ENCODE peak calls at places on chromosomes 7 and 10, in six cellular contexts. C, W, R, X, L and Z are unnamed samples.

GRCh38 chr7:130180571-130180971 is 24.6 kb downstream of the TMEM209 start:
- DNase-seq in C (no peak), W (no peak), R (no peak), X (no peak), L (no peak), Z (no peak)

GRCh38 chr10:130222381-130222780 is 86.2 kb downstream of the GLRX3 start:
- DNase-seq in C (no peak), W (no peak), R (no peak), X (no peak), L (no peak), Z (no peak)

GRCh38 chr10:82394122-82394521 is 519.1 kb downstream of the NRG3 start:
- DNase-seq in C (no peak), W (no peak), R (no peak), X (no peak), L (no peak), Z (no peak)

GRCh38 chr7:102927303-102927933 is 14.6 kb downstream of the LRRC17 start:
- DNase-seq in C (no peak), W (no peak), R (no peak), X (no peak), L (no peak), Z (peak)

GRCh38 chr10:129704786-129705525 is 237.9 kb downstream of the MGMT start:
- DNase-seq in C (no peak), W (no peak), R (no peak), X (no peak), L (no peak), Z (peak)

GRCh38 chr7:157058026-157058425 is 47.6 kb upstream of the MNX1 start:
- DNase-seq in C (no peak), W (no peak), R (no peak), X (no peak), L (no peak), Z (no peak)

GRCh38 chr7:36281945-36282727 is 107.5 kb upstream of the ANLN start:
- DNase-seq in C (no peak), W (no peak), R (no peak), X (no peak), L (no peak), Z (peak)

GRCh38 chr10:50929670-50930069 is 44.2 kb upstream of the A1CF start:
- DNase-seq in C (no peak), W (no peak), R (no peak), X (no peak), L (no peak), Z (no peak)

GRCh38 chr10:119826777-119827176 is 45.9 kb downstream of the MCMBP start:
- DNase-seq in C (no peak), W (no peak), R (no peak), X (no peak), L (no peak), Z (no peak)

GRCh38 chr7:45176886-45177731 is 19.5 kb downstream of the RAMP3 start:
- DNase-seq in C (no peak), W (no peak), R (no peak), X (no peak), L (no peak), Z (peak)

GRCh38 chr7:136869991-136870798 is 1.7 kb downstream of the CHRM2 start:
- DNase-seq in C (no peak), W (peak), R (peak), X (no peak), L (no peak), Z (peak)

GRCh38 chr7:74438327-74438726 is 15.4 kb upstream of the GTF2IRD1 start:
- DNase-seq in C (no peak), W (no peak), R (no peak), X (no peak), L (no peak), Z (peak)

GRCh38 chr7:30914611-30915601 is 3.3 kb downstream of the AQP1 start:
- DNase-seq in C (no peak), W (no peak), R (peak), X (peak), L (no peak), Z (peak)

GRCh38 chr10:61642692-61643091 is 20.0 kb upstream of the CABCOCO1 start:
- DNase-seq in C (no peak), W (no peak), R (peak), X (no peak), L (no peak), Z (peak)

GRCh38 chr7:113100091-113100723 is 13.6 kb upstream of the GPR85 start:
- DNase-seq in C (no peak), W (no peak), R (peak), X (no peak), L (no peak), Z (no peak)

GRCh38 chr10:95759233-95759826 is 3.4 kb downstream of the ENTPD1 start:
- DNase-seq in C (no peak), W (no peak), R (no peak), X (no peak), L (no peak), Z (no peak)

GRCh38 chr7:24455813-24456525 is 117.3 kb upstream of the PALS2 start:
- DNase-seq in C (no peak), W (no peak), R (no peak), X (no peak), L (no peak), Z (peak)

GRCh38 chr10:95236068-95236903 is 42.2 kb downstream of the ACSM6 start:
- DNase-seq in C (no peak), W (no peak), R (peak), X (no peak), L (no peak), Z (no peak)

GRCh38 chr10:114491933-114492332 is 87.6 kb upstream of the AFAP1L2 start:
- DNase-seq in C (no peak), W (no peak), R (no peak), X (no peak), L (no peak), Z (no peak)

GRCh38 chr10:59181668-59182067 is 5.2 kb downstream of the PHYHIPL start:
- DNase-seq in C (no peak), W (peak), R (peak), X (peak), L (no peak), Z (peak)

GRCh38 chr10:23399701-23400144 is 39.2 kb upstream of the OTUD1 start:
- DNase-seq in C (no peak), W (no peak), R (peak), X (no peak), L (no peak), Z (peak)

GRCh38 chr10:77420942-77421523 is 216.6 kb downstream of the KCNMA1 start:
- DNase-seq in C (no peak), W (no peak), R (no peak), X (no peak), L (no peak), Z (no peak)

GRCh38 chr7:42686594-42687156 is 225.2 kb downstream of the C7orf25 start:
- DNase-seq in C (no peak), W (no peak), R (no peak), X (no peak), L (no peak), Z (no peak)

GRCh38 chr10:122939819-122940543 is 14.0 kb downstream of the C10orf88 start:
- DNase-seq in C (no peak), W (no peak), R (peak), X (no peak), L (no peak), Z (no peak)

GRCh38 chr7:12210179-12211053 is 678 bp upstream of the TMEM106B start:
- DNase-seq in C (no peak), W (no peak), R (no peak), X (peak), L (peak), Z (peak)

GRCh38 chr7:101804642-101805401 is 12.6 kb upstream of the CUX1 start:
- DNase-seq in C (no peak), W (no peak), R (no peak), X (peak), L (peak), Z (no peak)
- TF ChIP-seq CTCF in C (peak), W (peak), R (no peak), X (no peak), L (peak), Z (no peak)

DNA sequence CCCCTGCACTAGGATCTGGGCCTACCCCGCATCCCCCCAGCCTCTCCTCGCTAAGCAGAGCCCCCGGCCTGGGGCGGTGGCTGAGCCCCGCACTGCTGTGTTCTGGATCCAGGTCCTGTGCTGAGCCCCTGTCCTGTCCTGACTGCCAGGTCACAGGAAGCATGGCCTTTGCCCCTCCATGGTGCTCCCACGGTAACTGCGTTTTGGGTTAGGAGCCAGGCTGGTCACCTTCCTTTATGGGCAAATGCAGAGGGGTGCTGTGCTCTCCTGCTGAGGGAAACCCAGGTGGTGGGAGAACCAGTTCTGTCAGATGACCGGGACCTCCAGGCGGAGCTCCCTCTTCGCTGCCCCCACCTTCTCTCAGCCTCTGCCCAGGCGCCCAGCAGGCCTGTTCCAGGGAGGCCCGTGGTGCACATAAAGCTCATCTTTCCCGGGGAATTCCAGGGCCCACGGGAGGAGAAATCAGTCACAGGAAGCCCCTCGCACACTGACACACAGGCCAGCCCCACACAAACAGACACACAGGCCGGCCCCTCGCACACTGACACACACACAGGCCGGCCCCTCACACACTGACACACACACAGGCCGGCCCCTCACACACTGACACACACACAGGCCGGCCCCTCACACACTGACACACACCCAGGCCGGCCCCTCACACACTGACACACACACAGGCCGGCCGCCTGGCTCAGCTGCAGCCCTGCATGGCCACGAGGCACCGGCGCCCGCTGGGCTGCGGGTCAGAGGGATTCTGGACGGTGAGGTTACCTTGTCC is 75.6 kb downstream of the CFAP46 start:
- DNase-seq in C (no peak), W (no peak), R (no peak), X (no peak), L (peak), Z (peak)
- TF ChIP-seq CTCF in C (no peak), W (no peak), R (no peak), X (no peak), L (no peak), Z (no peak)

GRCh38 chr7:2381881-2382509 is 21.4 kb upstream of the CHST12 start:
- DNase-seq in C (no peak), W (no peak), R (no peak), X (no peak), L (no peak), Z (peak)

GRCh38 chr7:2386964-2387669 is 16.3 kb upstream of the CHST12 start:
- DNase-seq in C (no peak), W (no peak), R (no peak), X (no peak), L (no peak), Z (peak)

GRCh38 chr7:2381227-2381626 is 22.2 kb upstream of the CHST12 start:
- DNase-seq in C (no peak), W (no peak), R (no peak), X (no peak), L (no peak), Z (peak)

GRCh38 chr7:2383543-2384274 is 19.7 kb upstream of the CHST12 start:
- DNase-seq in C (no peak), W (no peak), R (no peak), X (no peak), L (no peak), Z (peak)

DNA sequence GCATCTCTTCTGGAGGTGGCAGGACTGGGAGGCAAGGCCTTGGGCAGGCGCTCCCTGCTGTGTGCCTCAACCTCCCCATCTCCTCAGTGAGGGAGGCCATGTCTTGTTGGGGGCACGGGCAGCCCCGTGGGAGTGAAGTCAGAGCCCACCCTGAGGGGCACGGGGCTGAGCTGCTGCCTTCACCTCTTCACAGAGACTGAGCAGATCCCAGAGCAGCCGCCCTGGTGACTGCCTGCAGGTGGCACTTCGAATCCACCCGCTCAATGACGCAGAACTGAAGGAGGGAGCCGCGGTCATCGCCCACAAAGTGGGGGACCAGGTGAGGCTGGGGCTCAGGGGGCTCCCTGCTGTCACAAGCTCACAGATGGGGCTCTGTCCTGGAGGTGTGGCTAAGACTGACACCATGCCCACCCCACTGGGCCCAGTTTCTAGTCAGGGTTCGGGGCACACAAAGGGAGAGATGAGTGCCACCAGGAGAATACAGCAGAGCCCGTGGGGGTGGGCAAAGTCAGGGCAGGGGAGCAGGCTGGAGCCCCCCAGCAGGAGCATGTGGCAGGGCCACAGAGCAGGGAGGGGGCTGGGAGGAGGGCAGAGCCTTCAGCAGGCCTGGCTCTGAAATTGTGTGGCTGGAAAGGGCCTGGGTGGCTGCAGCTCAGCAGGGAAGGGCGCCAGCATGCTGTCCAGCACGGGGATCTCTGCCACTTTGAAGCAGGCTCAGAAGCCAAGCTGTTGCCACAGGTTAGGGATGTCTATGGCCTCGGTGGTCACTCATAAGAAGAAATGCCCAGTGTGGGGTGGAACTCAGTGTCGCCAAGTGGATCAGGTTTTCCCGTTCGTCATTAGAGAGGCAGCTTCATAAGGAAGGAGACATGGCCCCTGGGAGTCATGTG is 18.8 kb upstream of the CHST12 start:
- DNase-seq in C (no peak), W (no peak), R (no peak), X (no peak), L (no peak), Z (peak)
- TF ChIP-seq CTCF in C (no peak), W (no peak), R (no peak), X (no peak), L (no peak), Z (no peak)

GRCh38 chr7:151626422-151627115 is 106.9 kb upstream of the RHEB start:
- DNase-seq in C (no peak), W (no peak), R (peak), X (peak), L (peak), Z (no peak)
- TF ChIP-seq CTCF in C (peak), W (peak), R (peak), X (peak), L (peak), Z (peak)

GRCh38 chr7:5139998-5140397 is 50.0 kb upstream of the WIPI2 start:
- DNase-seq in C (no peak), W (peak), R (peak), X (no peak), L (peak), Z (peak)
- TF ChIP-seq CTCF in C (no peak), W (peak), R (peak), X (peak), L (peak), Z (peak)

DNA sequence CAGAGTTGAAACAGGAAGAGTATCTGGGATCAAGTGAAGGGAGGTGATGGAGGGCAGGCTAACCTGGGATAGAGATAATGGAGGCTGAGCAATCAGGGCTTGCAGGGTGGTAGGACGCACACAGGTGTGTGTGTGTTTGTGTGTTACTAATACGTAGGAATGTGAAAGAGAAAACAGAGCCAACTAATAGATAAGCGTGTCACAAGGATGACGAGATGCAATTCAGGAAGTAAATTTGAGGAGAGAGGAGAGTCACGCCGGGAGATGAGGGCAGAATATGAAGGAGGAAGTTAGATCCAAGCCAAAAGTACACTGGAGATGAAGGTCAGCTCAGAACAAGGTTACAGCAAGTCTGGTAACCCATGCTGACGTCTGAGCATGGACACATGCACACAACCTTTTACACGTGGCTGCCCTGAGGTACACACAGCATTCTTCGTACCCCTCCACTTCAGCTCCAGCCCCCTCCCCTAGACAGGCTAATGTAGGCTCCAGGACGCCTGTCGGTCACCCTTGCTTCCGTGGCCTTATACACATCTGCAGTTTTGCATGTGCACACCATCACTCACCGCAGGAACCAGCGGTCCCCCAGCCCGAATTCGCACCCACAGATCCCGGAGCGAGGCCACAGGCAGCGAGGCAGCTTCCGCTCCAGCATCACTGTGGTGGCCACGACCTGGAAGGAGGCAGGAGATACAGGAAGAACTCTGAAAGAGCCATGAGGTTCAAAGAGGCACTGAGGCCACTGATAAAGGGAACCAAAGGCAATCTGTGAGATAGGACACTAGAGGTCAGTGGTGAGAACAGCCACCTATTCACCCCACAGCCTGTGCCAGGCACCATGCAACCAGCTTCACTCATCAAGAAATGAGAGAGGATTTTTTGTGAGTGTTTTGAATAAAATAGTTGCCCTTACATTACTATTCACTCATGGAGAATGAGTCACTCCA is 23.7 kb upstream of the TRPV6 start:
- DNase-seq in C (no peak), W (no peak), R (no peak), X (peak), L (no peak), Z (no peak)
- TF ChIP-seq CTCF in C (no peak), W (peak), R (peak), X (peak), L (peak), Z (peak)

GRCh38 chr7:110868458-110868857 is 222.5 kb upstream of the LRRN3 start:
- DNase-seq in C (no peak), W (no peak), R (no peak), X (no peak), L (no peak), Z (no peak)

GRCh38 chr7:110875346-110875745 is 215.6 kb upstream of the LRRN3 start:
- DNase-seq in C (no peak), W (no peak), R (no peak), X (no peak), L (no peak), Z (no peak)

GRCh38 chr7:110871856-110872255 is 219.1 kb upstream of the LRRN3 start:
- DNase-seq in C (no peak), W (no peak), R (no peak), X (no peak), L (no peak), Z (no peak)

DNA sequence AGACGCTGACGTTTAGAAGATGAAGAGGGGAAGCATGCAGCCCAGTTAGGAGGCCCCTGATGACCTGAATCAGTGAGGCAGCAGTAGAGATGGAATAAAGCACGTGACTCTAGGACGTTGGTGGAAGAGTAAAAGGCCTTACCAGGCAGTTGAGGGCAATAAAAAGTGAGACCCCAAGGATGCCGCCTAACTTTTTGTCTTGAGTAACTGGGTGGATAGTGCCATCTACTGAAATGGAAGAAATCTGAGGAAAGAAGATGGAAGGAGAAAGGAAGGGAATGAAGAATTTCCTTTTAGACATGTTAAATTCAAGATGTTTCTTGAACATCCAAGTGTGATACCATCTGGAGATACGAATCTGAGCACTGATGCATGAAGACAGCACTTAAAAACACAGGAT is 220.0 kb upstream of the LRRN3 start:
- DNase-seq in C (no peak), W (no peak), R (no peak), X (no peak), L (no peak), Z (no peak)
- TF ChIP-seq CTCF in C (no peak), W (no peak), R (no peak), X (no peak), L (no peak), Z (no peak)

GRCh38 chr10:71429929-71430328 is 33.2 kb downstream of the CDH23 start:
- DNase-seq in C (no peak), W (no peak), R (no peak), X (peak), L (no peak), Z (peak)
- TF ChIP-seq CTCF in C (no peak), W (peak), R (no peak), X (no peak), L (no peak), Z (peak)

DNA sequence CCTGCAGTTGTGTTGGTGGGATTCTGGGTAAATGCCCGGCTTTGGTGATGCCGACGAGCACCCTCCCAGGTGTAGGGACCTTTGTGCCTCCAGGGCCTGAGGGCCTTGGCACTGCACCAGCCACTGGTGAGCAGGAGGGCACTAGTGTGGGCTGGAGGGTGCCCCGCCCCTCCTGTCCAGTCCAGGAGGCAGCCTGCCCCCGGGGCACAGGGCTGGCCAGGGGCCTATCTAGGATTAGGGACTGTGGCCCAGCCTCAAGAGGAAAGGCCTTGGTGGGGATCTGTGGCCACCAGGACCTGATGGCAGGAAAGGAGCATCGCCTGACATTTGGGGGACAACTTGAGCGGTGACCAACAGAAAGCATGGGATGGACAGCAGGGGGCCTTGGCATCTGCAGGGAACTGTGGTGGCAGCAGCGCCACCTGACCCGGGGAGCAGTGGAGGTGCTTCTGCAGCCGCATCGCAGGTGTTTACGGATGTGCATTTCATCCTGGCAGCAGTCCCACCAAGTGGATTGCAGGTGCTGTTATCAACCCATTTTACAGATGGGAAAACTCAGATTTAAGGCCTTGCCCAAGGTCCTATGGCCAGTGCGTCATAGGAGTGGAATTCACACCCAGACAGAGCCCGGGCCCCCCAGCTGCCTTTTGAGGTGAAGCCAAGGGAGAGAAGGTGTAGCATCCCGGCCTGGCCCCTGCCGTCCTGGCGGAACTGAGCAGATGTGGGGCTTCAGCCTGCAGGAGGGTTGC is 11.1 kb downstream of the ZNF316 start:
- DNase-seq in C (no peak), W (no peak), R (no peak), X (no peak), L (no peak), Z (peak)
- TF ChIP-seq CTCF in C (no peak), W (no peak), R (no peak), X (no peak), L (no peak), Z (no peak)

GRCh38 chr10:132942101-132942739 is at the start of gene CFAP46:
- DNase-seq in C (no peak), W (peak), R (peak), X (peak), L (no peak), Z (peak)
- TF ChIP-seq CTCF in C (no peak), W (no peak), R (no peak), X (no peak), L (no peak), Z (no peak)